ENCODE peak calls at places on chromosome 10, in ten cellular contexts. C is iPS DF 6.9; J is colonic mucosa; F is CD8-positive, alpha-beta memory T cell; E is fibroblast of lung; A is GM23248; I is SJSA1; T is stomach; O is mammary epithelial cell; R is psoas muscle. S is an unnamed sample.

GRCh38 chr10:73648252-73648651 is 7.0 kb upstream of the MYOZ1 start:
- DNase-seq in A (peak; percentile 55), F (no peak), O (no peak), C (no peak), E (no peak), T (no peak), J (no peak), R (no peak), I (no peak), S (no peak)

GRCh38 chr10:65500716-65501115 is 1425.1 kb upstream of the LRRTM3 start:
- DNase-seq in R (no peak), T (no peak), C (no peak), F (no peak), E (no peak), J (no peak), I (no peak), A (no peak), O (no peak), S (no peak)

GRCh38 chr10:69994262-69994661 is 58.4 kb upstream of the MACROH2A2 start:
- DNase-seq in J (peak; percentile 25), E (peak; percentile 36), O (peak; percentile 49), T (no peak), C (peak; percentile 11), A (peak; percentile 55), I (peak; percentile 33), F (no peak), R (no peak), S (no peak)

GRCh38 chr10:113087082-113088029 is 137.3 kb downstream of the TCF7L2 start:
- DNase-seq in E (peak; percentile 100), T (peak; percentile 66), I (peak; percentile 99), A (peak; percentile 100), R (peak; percentile 60), C (peak; percentile 43), F (no peak), J (peak; percentile 86), O (peak; percentile 97), S (no peak)

GRCh38 chr10:54402576-54402975 is 398.5 kb downstream of the PCDH15 start:
- DNase-seq in J (no peak), O (peak; percentile 32), E (peak; percentile 9), T (no peak), C (peak; percentile 33), I (no peak), F (no peak), A (peak; percentile 10), R (no peak), S (no peak)

GRCh38 chr10:10498781-10499180 is 518.9 kb upstream of the CELF2 start:
- DNase-seq in O (no peak), T (no peak), J (no peak), C (no peak), E (peak; percentile 19), F (no peak), I (no peak), A (peak; percentile 61), R (no peak), S (no peak)

GRCh38 chr10:79007037-79007842 is 61.5 kb upstream of the ZMIZ1 start:
- DNase-seq in E (no peak), F (no peak), O (no peak), I (no peak), A (no peak), J (no peak), C (no peak), T (no peak), R (peak; percentile 75), S (peak; percentile 16)

GRCh38 chr10:63825111-63825510 is 303.9 kb downstream of the REEP3 start:
- DNase-seq in J (no peak), A (peak; percentile 47), E (peak; percentile 43), C (no peak), R (no peak), T (no peak), F (no peak), O (no peak), I (no peak), S (no peak)

GRCh38 chr10:35058134-35058533 is 32.0 kb downstream of the CUL2 start:
- DNase-seq in I (peak; percentile 44), O (peak; percentile 73), R (no peak), C (no peak), F (no peak), A (peak; percentile 93), T (no peak), E (peak; percentile 96), J (no peak), S (no peak)

GRCh38 chr10:132095403-132096113 is 29.8 kb downstream of the JAKMIP3 start:
- DNase-seq in I (no peak), T (peak; percentile 20), O (no peak), E (no peak), R (no peak), F (no peak), J (no peak), A (no peak), C (no peak), S (no peak)

GRCh38 chr10:62264702-62265436 is 3.8 kb downstream of the RTKN2 start:
- DNase-seq in R (no peak), T (no peak), O (peak; percentile 95), C (no peak), E (peak; percentile 92), J (no peak), F (no peak), I (peak; percentile 65), A (peak; percentile 87), S (no peak)

GRCh38 chr10:121710207-121710606 is 112.0 kb upstream of the FGFR2 start:
- DNase-seq in C (no peak), J (no peak), O (no peak), R (no peak), E (peak; percentile 34), I (no peak), F (no peak), T (no peak), A (no peak), S (no peak)

GRCh38 chr10:32317795-32318194 is 29.2 kb downstream of the EPC1 start:
- DNase-seq in I (no peak), A (no peak), O (no peak), J (no peak), R (no peak), F (no peak), E (no peak), C (no peak), T (no peak), S (peak; percentile 20)
- H3K27ac ChIP-seq in I (no peak overlapping the region), A (peak overlapping the region; percentile 66), O (no peak overlapping the region), J (no peak overlapping the region), R (peak overlapping the region; percentile 52), F (no peak overlapping the region), E (no peak overlapping the region), C (no peak overlapping the region), T (peak overlapping the region; percentile 11), S (peak overlapping the region; percentile 31)

GRCh38 chr10:71218046-71218832 is 5.9 kb downstream of the UNC5B start:
- DNase-seq in O (peak; percentile 83), E (peak; percentile 84), F (no peak), I (no peak), T (peak; percentile 35), J (no peak), C (no peak), R (no peak), A (peak; percentile 63), S (no peak)

GRCh38 chr10:71218833-71219120 is 6.4 kb downstream of the UNC5B start:
- DNase-seq in R (no peak), E (no peak), O (no peak), I (no peak), T (no peak), F (no peak), J (no peak), C (no peak), A (no peak), S (no peak)

GRCh38 chr10:71220689-71221540 is 8.5 kb downstream of the UNC5B start:
- DNase-seq in R (no peak), C (no peak), T (no peak), E (no peak), F (no peak), A (no peak), J (no peak), O (no peak), I (no peak), S (no peak)

GRCh38 chr10:71221586-71222202 is 9.3 kb downstream of the UNC5B start:
- DNase-seq in I (no peak), T (no peak), F (no peak), R (no peak), J (no peak), O (no peak), E (no peak), A (no peak), C (no peak), S (no peak)

DNA sequence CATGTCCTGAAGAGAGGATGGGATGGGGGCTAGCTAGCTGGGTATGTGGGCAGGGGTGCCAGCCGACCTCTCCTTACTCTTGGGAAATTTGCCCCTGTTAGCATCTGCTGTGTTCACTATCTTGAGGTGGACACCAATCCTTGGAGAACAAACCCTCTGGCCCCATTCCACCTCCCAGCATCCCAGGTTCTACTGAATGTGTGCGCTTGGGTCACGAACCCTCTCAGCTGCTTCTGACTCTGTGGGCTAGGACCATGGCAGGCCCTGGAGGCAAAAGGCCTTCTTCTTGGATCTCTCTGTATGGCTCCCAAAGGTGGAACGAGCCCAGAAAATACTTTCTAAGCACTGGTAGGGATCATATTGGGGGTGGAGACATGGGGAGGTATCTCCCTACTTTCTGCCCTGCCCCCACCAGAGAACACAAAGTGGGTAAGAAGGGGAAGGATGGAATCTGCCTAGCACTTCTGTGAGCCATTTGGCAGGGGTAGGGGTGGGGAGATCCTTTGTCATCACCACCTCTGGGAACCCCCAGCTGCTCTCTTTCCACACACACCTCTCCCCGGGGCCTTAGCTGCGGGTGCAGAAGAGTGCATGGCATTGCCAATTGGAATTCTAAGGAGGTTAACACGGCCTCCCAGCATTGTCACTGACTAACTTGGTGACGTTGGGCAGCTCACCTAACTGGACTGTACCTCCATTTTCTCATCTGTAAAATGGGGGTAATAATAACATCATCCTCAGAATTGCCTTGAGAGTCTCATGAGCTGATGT is 7.7 kb downstream of the UNC5B start:
- DNase-seq in J (no peak), R (no peak), C (no peak), O (no peak), T (no peak), E (no peak), I (no peak), A (no peak), F (no peak), S (no peak)
- H3K27ac ChIP-seq in J (no peak overlapping the region), R (no peak overlapping the region), C (no peak overlapping the region), O (no peak overlapping the region), T (no peak overlapping the region), E (no peak overlapping the region), I (no peak overlapping the region), A (no peak overlapping the region), F (no peak overlapping the region), S (no peak overlapping the region)

DNA sequence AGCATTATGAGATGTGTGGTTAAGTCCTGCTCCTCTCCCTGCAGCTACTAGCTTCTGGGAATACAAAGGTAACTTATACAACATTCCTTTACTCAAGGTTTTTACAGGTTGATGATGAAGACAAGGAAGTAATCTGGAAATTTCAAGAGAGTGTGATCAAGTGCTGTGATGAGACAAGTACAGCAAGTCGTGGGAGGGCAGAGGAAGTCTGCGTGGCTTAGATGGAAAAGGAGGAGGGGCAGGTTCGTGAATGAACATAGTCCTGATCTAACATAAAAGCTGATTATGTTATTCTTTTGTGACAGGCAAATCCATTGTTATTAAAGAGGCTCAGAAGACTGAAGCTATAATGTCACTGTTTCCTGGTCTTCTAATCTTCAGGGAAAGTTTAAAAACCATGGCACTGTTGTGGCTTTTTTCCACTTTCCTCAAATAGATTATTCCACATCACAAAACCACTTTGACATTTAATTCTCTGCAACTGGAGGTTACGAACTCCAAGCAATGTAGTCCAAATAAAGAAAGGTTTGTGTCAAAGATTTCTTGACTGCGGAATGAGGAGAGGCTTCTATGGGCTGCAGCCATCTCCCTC is 84.1 kb downstream of the CPXM2 start:
- DNase-seq in O (no peak), A (peak; percentile 23), I (no peak), C (no peak), J (peak; percentile 17), R (no peak), F (no peak), E (no peak), T (no peak), S (no peak)
- H3K27ac ChIP-seq in O (no peak overlapping the region), A (peak overlapping the region; percentile 95), I (no peak overlapping the region), C (no peak overlapping the region), J (no peak overlapping the region), R (no peak overlapping the region), F (no peak overlapping the region), E (no peak overlapping the region), T (no peak overlapping the region), S (no peak overlapping the region)

GRCh38 chr10:71719464-71720303 is at the start of gene C10orf105:
- DNase-seq in I (no peak), J (no peak), C (peak; percentile 22), R (no peak), O (no peak), E (no peak), T (no peak), F (no peak), A (no peak), S (no peak)
- H3K27ac ChIP-seq in I (no peak within 1 kb of the TSS), J (no peak within 1 kb of the TSS), C (no peak within 1 kb of the TSS), R (peak within 1 kb of the TSS; percentile 23), O (no peak within 1 kb of the TSS), E (no peak within 1 kb of the TSS), T (peak within 1 kb of the TSS; percentile 33), F (no peak within 1 kb of the TSS), A (no peak within 1 kb of the TSS), S (no peak within 1 kb of the TSS)

S was measured in naive thymus-derived CD4-positive, alpha-beta T cell.